ENCODE peak calls at places on chromosomes 3 and 15, in seven cellular contexts. J, A, G, T, E, N and Y are unnamed samples.

GRCh38 chr3:157443873-157444770 is 7.5 kb downstream of the PTX3 start:
- DNase-seq in A (no peak), E (no peak), J (no peak), N (no peak), G (no peak), T (no peak), Y (no peak)

GRCh38 chr15:100716456-100717085 is 114.2 kb downstream of the ASB7 start:
- DNase-seq in A (no peak), J (no peak), N (no peak), E (no peak), G (no peak), T (no peak), Y (no peak)

GRCh38 chr3:107524214-107525100 is 1.7 kb downstream of the BBX start:
- DNase-seq in T (peak; percentile 71), A (peak; percentile 42), J (peak; percentile 69), G (peak; percentile 39), N (peak; percentile 50), E (no peak), Y (no peak)

GRCh38 chr3:124829175-124829818 is 57.9 kb downstream of the ITGB5 start:
- DNase-seq in T (no peak), J (no peak), A (no peak), G (peak; percentile 28), N (no peak), E (no peak), Y (no peak)

GRCh38 chr3:76998555-76998954 is 41.3 kb upstream of the ROBO2 start:
- DNase-seq in J (no peak), T (no peak), G (no peak), N (no peak), A (no peak), E (no peak), Y (no peak)

GRCh38 chr3:141887051-141887450 is 10.6 kb downstream of the ATP1B3 start:
- DNase-seq in A (no peak), G (no peak), J (no peak), N (no peak), T (no peak), E (no peak), Y (no peak)

GRCh38 chr3:12629560-12629959 is 34.4 kb downstream of the RAF1 start:
- DNase-seq in E (no peak), T (no peak), G (no peak), A (peak; percentile 50), N (peak; percentile 62), J (no peak), Y (no peak)

GRCh38 chr3:37909067-37909911 is 47.6 kb downstream of the CTDSPL start:
- DNase-seq in J (no peak), T (no peak), N (no peak), G (no peak), A (peak; percentile 25), E (no peak), Y (no peak)

GRCh38 chr3:39990532-39990931 is 181.1 kb downstream of the MYRIP start:
- DNase-seq in E (no peak), N (peak; percentile 48), J (peak; percentile 13), A (peak; percentile 67), G (no peak), T (no peak), Y (no peak)

GRCh38 chr3:385151-385550 is 188.6 kb downstream of the CHL1 start:
- DNase-seq in T (no peak), J (no peak), N (no peak), A (no peak), E (no peak), G (no peak), Y (no peak)

GRCh38 chr15:66388057-66388363 is 1.3 kb downstream of the MAP2K1 start:
- DNase-seq in A (no peak), G (no peak), E (no peak), T (no peak), J (no peak), N (no peak), Y (no peak)

DNA sequence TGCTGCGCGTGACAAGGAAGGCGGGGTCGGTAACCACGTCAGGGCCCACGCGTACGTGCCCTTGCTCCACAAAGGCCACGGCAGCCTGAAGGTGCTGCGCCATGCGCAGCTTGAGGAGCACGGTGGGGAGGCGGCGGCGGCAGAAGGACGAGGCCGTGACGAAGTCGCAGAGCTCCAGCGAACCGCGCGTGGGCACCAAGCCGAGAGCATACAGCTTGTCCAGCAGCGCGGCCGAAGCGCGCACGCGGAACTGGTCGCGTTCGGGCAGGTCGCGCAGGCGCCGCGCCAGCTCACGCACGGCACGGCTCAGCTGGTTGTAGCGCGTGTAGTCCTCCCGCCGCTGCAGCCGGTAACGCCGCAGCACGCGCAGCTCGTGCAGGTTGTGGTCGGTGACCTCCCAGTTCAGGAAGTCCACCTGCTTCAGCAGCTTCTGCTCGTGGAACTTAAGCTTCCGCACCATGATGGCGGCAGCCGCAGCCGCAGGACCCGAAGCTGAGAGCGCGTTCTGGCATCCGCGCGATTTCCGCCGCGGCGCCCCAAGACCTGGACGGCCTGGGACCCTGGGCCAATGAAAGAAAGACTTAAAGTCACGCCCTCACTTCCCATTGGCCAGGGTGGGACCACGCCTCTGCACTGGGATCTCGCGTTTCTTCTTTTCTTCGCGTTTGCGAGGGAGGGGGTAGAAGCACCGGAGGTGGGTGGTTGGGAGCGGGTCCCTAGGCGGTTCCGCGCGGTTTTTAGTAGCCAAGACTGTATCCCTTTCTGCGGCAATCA is at the start of gene IMP3:
- DNase-seq in E (peak; percentile 81), T (peak; percentile 98), J (peak; percentile 98), A (peak; percentile 99), G (peak; percentile 92), N (peak; percentile 96), Y (peak; percentile 92)
- H3K27ac ChIP-seq in E (peak within 1 kb of the TSS; percentile 98), T (peak within 1 kb of the TSS; percentile 96), J (peak within 1 kb of the TSS; percentile 86), A (peak within 1 kb of the TSS; percentile 95), G (peak within 1 kb of the TSS; percentile 94), N (peak within 1 kb of the TSS; percentile 94), Y (peak within 1 kb of the TSS; percentile 93)

GRCh38 chr15:65029736-65030208 is 333 bp upstream of the MTFMT start:
- DNase-seq in J (no peak), N (no peak), E (no peak), T (no peak), G (no peak), A (no peak), Y (no peak)
- H3K27ac ChIP-seq in J (no peak overlapping the region), N (no peak overlapping the region), E (no peak overlapping the region), T (no peak overlapping the region), G (no peak overlapping the region), A (no peak overlapping the region), Y (no peak overlapping the region)

DNA sequence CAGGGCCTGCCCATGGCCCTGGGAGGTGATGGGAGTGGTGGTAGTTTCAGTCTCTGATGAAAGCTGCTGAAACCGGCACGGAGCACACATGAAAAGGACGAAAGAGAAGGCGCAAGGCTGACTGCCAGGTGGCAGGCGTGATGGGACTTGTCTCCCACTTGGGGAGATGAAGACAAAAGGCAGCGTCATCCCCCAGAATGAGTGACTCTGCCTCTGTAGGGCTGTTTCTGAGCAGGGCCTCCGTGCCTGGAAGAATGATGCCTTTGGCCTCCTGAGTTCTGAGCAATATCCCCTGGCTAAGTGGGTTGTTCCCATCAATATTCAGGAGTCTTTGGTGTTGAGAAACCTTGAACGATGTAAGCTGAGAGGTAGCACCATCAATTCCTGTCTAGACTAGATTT is 237.8 kb downstream of the OPA1 start:
- DNase-seq in A (no peak), G (no peak), T (peak; percentile 79), J (no peak), N (no peak), E (no peak), Y (no peak)
- H3K27ac ChIP-seq in A (no peak overlapping the region), G (no peak overlapping the region), T (peak overlapping the region; percentile 93), J (no peak overlapping the region), N (no peak overlapping the region), E (no peak overlapping the region), Y (no peak overlapping the region)

GRCh38 chr3:185822957-185823279 is 1.9 kb downstream of the IGF2BP2 start:
- DNase-seq in A (no peak), E (no peak), N (no peak), J (no peak), G (no peak), T (no peak), Y (no peak)
- H3K27ac ChIP-seq in A (no peak overlapping the region), E (no peak overlapping the region), N (peak overlapping the region; percentile 94), J (peak overlapping the region; percentile 100), G (peak overlapping the region; percentile 94), T (peak overlapping the region; percentile 75), Y (no peak overlapping the region)

DNA sequence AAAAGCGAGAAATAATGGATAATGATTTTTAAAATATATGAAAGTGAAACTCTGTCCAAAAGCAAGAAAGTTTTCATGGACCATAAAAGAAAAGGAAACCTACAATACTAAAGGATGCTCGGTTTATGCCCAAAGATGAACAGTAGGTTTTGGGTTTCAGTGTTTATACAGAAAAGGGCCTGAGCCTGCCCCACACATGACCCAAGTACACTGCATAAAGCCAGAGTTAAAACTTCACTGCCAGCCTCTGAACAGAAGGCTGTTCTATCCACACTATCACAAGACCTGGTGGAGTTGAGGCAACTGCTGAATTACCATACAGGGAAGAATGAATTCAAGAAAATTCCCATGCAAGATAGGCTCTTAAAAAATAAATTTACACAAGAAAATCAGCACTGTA is 165.2 kb downstream of the MECOM start:
- DNase-seq in E (no peak), A (no peak), N (no peak), T (no peak), J (no peak), G (no peak), Y (no peak)
- H3K27ac ChIP-seq in E (no peak overlapping the region), A (no peak overlapping the region), N (no peak overlapping the region), T (no peak overlapping the region), J (no peak overlapping the region), G (no peak overlapping the region), Y (no peak overlapping the region)

GRCh38 chr3:186624598-186624997 is 11.7 kb downstream of the AHSG start:
- DNase-seq in G (no peak), T (no peak), J (no peak), N (no peak), A (no peak), E (no peak), Y (no peak)

GRCh38 chr3:186619787-186620212 is 6.9 kb downstream of the AHSG start:
- DNase-seq in A (no peak), G (no peak), T (no peak), E (no peak), J (no peak), N (no peak), Y (no peak)

GRCh38 chr3:186620213-186621092 is 7.6 kb downstream of the AHSG start:
- DNase-seq in G (no peak), N (no peak), A (no peak), J (no peak), T (no peak), E (no peak), Y (no peak)

GRCh38 chr3:186622651-186623310 is 9.9 kb downstream of the AHSG start:
- DNase-seq in A (no peak), E (no peak), J (no peak), N (no peak), T (no peak), G (no peak), Y (no peak)

DNA sequence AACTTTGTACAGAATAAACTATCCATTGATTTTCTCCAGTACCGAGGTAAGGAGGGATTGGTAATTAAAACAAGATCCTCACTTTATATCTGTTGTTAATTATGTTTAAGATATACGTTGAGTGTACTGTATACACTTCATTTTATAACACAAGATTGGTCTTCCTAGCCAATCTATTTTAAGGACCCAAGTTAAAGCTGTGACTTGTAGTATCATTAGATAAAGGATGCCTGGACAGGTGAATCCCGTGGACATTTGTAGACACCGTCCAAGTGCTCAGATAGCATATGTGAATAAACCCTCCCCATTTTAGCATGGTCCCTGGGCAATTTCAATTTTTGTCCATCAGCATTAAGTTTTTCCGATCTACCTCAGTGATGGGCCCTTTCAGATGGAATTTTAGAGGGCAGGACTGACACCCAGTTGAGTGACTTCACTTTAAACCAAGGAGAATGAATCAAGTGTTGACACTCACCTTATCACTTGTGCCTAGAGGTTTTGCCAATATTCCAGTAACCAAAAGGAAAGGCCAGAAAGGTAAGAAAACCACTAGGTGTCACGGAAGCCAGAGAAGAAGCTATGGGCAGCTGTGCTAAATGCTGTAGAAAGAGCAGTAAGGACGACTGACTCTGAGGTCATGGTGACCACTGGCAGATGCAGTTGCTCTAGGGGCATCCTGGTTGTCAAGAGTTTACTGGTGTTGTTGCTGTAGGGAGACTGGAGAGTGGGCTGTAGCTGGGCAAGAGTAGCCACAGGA is 9.2 kb downstream of the AHSG start:
- DNase-seq in A (no peak), N (no peak), E (no peak), T (no peak), J (no peak), G (no peak), Y (no peak)
- H3K27ac ChIP-seq in A (no peak overlapping the region), N (no peak overlapping the region), E (no peak overlapping the region), T (no peak overlapping the region), J (no peak overlapping the region), G (no peak overlapping the region), Y (no peak overlapping the region)